ENCODE peak calls at places on chromosomes 6 and 20, in six cellular contexts. H is IMR-90, S is mesendoderm, D is H9, G is H1, U is mesenchymal stem cell. K is an unnamed sample.

GRCh38 chr6:112665815-112666214 is 318.7 kb downstream of the RFPL4B start:
- DNase-seq in H (peak), S (no peak), D (no peak), G (no peak), U (peak), K (no peak)

GRCh38 chr6:125986295-125986955 is at the start of gene TRMT11:
- DNase-seq in H (peak), S (peak), D (peak), G (peak), U (peak), K (peak)

GRCh38 chr20:57437672-57438330 is 46.6 kb downstream of the RBM38 start:
- DNase-seq in H (no peak), S (no peak), D (no peak), G (no peak), U (no peak), K (no peak)

GRCh38 chr6:46651766-46652165 is 852 bp downstream of the CYP39A1 start:
- DNase-seq in H (no peak), S (no peak), D (no peak), G (no peak), U (peak), K (no peak)

GRCh38 chr6:36492621-36493020 is 49.8 kb downstream of the KCTD20 start:
- DNase-seq in H (no peak), S (no peak), D (no peak), G (no peak), U (no peak), K (no peak)

GRCh38 chr6:113586413-113586812 is 270.7 kb upstream of the MARCKS start:
- DNase-seq in H (peak), S (no peak), D (no peak), G (no peak), U (peak), K (no peak)

GRCh38 chr6:109165392-109165964 is 70.2 kb downstream of the CEP57L1 start:
- DNase-seq in H (peak), S (peak), D (no peak), G (no peak), U (peak), K (no peak)

GRCh38 chr20:47250360-47250759 is 106.1 kb downstream of the ZMYND8 start:
- DNase-seq in H (no peak), S (no peak), D (no peak), G (no peak), U (no peak), K (no peak)

GRCh38 chr6:87700729-87701675 is 1.0 kb downstream of the AKIRIN2 start:
- DNase-seq in H (peak), S (peak), D (no peak), G (peak), U (peak), K (peak)

GRCh38 chr6:3956054-3956453 is 106.9 kb downstream of the FAM50B start:
- DNase-seq in H (no peak), S (no peak), D (no peak), G (no peak), U (no peak), K (no peak)

GRCh38 chr6:37454420-37455125 is 21.6 kb downstream of the CMTR1 start:
- DNase-seq in H (no peak), S (no peak), D (no peak), G (no peak), U (no peak), K (no peak)

GRCh38 chr6:121515615-121516265 is 80.3 kb downstream of the GJA1 start:
- DNase-seq in H (peak), S (no peak), D (no peak), G (no peak), U (peak), K (no peak)

GRCh38 chr20:3613821-3614440 is 49.3 kb downstream of the GFRA4 start:
- DNase-seq in H (peak), S (no peak), D (no peak), G (no peak), U (no peak), K (no peak)

DNA sequence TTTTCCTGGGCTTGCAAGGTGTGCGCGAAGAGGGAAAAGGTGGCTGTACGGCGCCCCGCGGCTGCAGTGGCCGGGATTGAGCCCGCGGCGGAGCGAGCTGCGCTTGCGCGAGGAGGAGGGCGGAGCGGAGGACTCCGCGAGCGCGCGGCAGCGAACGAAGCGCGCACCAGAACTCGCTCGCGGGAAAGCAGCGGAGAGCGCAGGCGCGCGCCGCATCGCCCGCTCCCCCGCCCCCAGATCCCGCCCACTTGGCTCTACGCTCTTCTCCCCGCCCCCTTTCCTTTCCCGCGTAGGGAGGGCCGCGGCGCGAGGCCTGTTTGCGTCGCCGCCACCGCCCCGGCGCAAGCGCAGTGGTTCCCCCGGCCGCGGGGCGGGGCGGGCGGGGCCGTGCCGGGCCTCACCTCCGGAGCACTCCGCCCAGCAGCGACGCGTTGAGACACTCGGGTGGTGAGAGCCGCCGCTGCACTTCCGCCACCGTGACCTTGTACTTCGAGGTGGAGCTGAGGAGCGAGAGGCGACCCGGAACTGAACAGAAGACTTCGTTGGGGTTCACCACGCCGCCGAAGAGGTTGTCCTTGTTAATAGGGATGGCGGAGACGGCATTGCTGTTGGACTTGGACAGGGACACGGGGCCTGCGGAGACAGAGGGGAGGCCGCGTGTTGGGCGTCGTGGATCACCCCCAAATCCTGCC is 10.6 kb downstream of the TFAP2A start:
- DNase-seq in H (peak), S (peak), D (peak), G (peak), U (peak), K (peak)
- H3K4me2 ChIP-seq in H (peak), S (peak), D (peak), G (peak), U (peak), K (peak)

GRCh38 chr6:118650500-118651281 is 700 bp downstream of the CEP85L start:
- DNase-seq in H (peak), S (peak), D (peak), G (peak), U (peak), K (peak)
- H3K18ac ChIP-seq in H (no peak), S (peak), D (peak), G (peak), U (peak), K (peak)

GRCh38 chr6:1827984-1828793 is 218.5 kb downstream of the FOXC1 start:
- DNase-seq in H (no peak), S (no peak), D (no peak), G (no peak), U (no peak), K (no peak)

GRCh38 chr6:1825926-1826325 is 216.2 kb downstream of the FOXC1 start:
- DNase-seq in H (peak), S (no peak), D (no peak), G (no peak), U (no peak), K (no peak)

GRCh38 chr6:1820714-1821113 is 211.0 kb downstream of the FOXC1 start:
- DNase-seq in H (no peak), S (no peak), D (no peak), G (no peak), U (no peak), K (no peak)

GRCh38 chr6:1821188-1822183 is 211.8 kb downstream of the FOXC1 start:
- DNase-seq in H (peak), S (no peak), D (no peak), G (no peak), U (no peak), K (no peak)

GRCh38 chr6:1825277-1825676 is 215.6 kb downstream of the FOXC1 start:
- DNase-seq in H (no peak), S (no peak), D (no peak), G (no peak), U (no peak), K (no peak)
- H3K4me2 ChIP-seq in H (no peak), S (no peak), D (no peak), G (no peak), U (no peak), K (no peak)

GRCh38 chr6:131159578-131159977 is 24.3 kb downstream of the AKAP7 start:
- DNase-seq in H (peak), S (no peak), D (no peak), G (no peak), U (peak), K (no peak)

GRCh38 chr6:131160254-131160758 is 25.0 kb downstream of the AKAP7 start:
- DNase-seq in H (no peak), S (no peak), D (no peak), G (no peak), U (no peak), K (no peak)

GRCh38 chr6:131161987-131162386 is 26.7 kb downstream of the AKAP7 start:
- DNase-seq in H (no peak), S (no peak), D (peak), G (peak), U (no peak), K (no peak)

GRCh38 chr6:131156411-131156810 is 21.1 kb downstream of the AKAP7 start:
- DNase-seq in H (no peak), S (no peak), D (no peak), G (no peak), U (no peak), K (no peak)
- H3K18ac ChIP-seq in H (no peak), S (no peak), D (no peak), G (no peak), U (no peak), K (no peak)

GRCh38 chr6:15431762-15432495 is 186.1 kb downstream of the JARID2 start:
- DNase-seq in H (peak), S (peak), D (peak), G (no peak), U (peak), K (no peak)
- H3K4me2 ChIP-seq in H (peak), S (no peak), D (no peak), G (peak), U (no peak), K (no peak)

DNA sequence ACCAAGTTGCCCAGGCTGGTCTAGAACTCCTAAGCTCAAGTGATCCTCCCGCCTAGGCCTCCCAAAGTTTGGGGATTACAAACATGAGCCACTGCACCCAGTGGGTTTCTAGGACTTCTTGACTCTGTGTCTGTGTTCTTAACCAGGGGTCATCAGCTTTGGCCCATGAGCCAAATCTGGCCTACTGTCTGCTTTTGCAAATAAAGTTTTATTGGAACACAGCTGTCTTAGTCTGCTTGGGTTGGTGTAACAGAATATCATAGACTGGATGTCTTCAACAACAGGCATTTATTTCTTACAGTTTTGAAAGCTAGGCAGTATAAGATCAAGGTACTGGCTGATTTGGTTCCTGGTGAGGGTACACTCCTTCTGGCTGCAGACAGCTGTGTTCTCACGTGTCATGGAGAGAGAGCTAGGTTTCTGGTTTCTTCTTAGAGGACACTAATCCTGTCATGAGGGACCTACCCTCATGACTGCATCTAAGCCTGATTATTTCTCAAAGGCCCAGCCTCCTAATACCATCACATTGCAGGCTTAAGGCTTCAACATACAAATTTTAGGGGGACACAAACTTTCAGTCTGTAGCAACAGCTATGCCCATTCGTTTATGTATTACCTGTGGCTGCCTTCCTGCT is 23.3 kb downstream of the ARFGEF2 start:
- DNase-seq in H (no peak), S (no peak), D (no peak), G (no peak), U (no peak), K (no peak)
- H3K18ac ChIP-seq in H (no peak), S (no peak), D (no peak), G (no peak), U (no peak), K (no peak)

GRCh38 chr20:11094196-11094595 is 420.4 kb upstream of the JAG1 start:
- DNase-seq in H (no peak), S (no peak), D (no peak), G (no peak), U (no peak), K (no peak)

GRCh38 chr20:11090751-11091150 is 417.0 kb upstream of the JAG1 start:
- DNase-seq in H (no peak), S (no peak), D (no peak), G (no peak), U (no peak), K (no peak)

GRCh38 chr20:11094711-11095110 is 420.9 kb upstream of the JAG1 start:
- DNase-seq in H (no peak), S (no peak), D (no peak), G (no peak), U (no peak), K (no peak)

GRCh38 chr20:11092151-11092550 is 418.4 kb upstream of the JAG1 start:
- DNase-seq in H (peak), S (no peak), D (no peak), G (no peak), U (no peak), K (no peak)

DNA sequence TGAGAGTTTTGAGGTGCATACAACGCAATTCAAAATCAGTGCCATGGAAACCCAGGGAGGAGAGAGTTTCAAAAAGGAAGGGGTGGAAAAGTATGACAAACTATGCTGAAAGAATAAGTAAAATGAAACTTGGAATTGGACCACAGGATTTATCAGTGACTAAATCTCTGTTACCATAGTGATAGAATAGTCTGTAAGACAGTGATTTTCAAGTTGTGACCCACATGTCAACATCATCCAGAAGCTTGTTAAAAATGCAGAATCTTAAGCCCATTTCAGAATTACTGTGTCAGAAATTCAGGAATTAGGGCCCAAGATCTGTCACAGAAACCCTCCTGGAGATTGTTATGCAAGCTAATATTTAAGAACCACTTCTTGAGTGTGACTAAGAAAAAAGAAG is 417.7 kb upstream of the JAG1 start:
- DNase-seq in H (no peak), S (no peak), D (no peak), G (no peak), U (peak), K (no peak)
- H3K4me2 ChIP-seq in H (no peak), S (no peak), D (no peak), G (no peak), U (no peak), K (no peak)

GRCh38 chr20:21125072-21125848 is 622 bp upstream of the KIZ start:
- DNase-seq in H (peak), S (peak), D (no peak), G (no peak), U (peak), K (no peak)

GRCh38 chr20:21127201-21127981 is 1.5 kb downstream of the KIZ start:
- DNase-seq in H (no peak), S (no peak), D (no peak), G (no peak), U (no peak), K (no peak)

GRCh38 chr20:21129861-21130260 is 4.0 kb downstream of the KIZ start:
- DNase-seq in H (no peak), S (peak), D (no peak), G (peak), U (no peak), K (no peak)

GRCh38 chr20:21124190-21124589 is 1.7 kb upstream of the KIZ start:
- DNase-seq in H (no peak), S (no peak), D (no peak), G (peak), U (no peak), K (no peak)

GRCh38 chr20:21125849-21126840 is at the start of gene KIZ:
- DNase-seq in H (peak), S (peak), D (peak), G (peak), U (peak), K (peak)
- H3K18ac ChIP-seq in H (peak), S (peak), D (no peak), G (peak), U (peak), K (peak)

DNA sequence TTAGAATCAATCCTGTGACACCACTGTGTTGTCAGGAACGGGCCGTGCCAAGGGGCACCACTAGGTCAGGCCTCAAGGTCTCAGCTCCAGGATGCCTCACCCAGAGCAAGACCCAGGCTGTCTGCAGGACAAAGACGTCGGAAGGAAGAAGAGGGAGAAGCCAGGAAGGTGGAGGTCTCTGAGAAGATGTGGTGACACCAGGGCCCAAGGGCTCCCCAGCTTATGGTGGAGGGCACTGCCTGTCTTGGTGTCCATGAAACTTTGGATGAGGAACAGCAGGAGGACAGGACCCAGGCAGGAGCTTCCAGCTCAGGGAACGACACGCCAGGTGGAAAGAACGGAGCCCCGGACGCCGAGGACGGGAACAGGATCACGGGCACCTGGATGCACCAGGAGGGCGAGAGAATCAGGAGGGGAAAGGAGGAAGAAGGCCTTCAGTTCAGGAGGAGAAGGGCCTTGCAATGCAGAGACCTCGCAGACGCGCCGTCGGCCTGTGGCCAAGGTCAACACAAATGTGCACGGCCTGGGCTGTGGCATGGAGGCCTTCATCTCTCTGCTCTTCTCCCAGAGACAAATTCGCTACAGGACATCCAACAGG is 49.4 kb downstream of the YTHDF1 start:
- DNase-seq in H (no peak), S (no peak), D (no peak), G (no peak), U (no peak), K (no peak)
- H3K4me2 ChIP-seq in H (no peak), S (no peak), D (no peak), G (no peak), U (no peak), K (no peak)

GRCh38 chr6:7106752-7107577 is 796 bp upstream of the RREB1 start:
- DNase-seq in H (peak), S (peak), D (peak), G (peak), U (no peak), K (no peak)

GRCh38 chr6:7108964-7109836 is 1.4 kb downstream of the RREB1 start:
- DNase-seq in H (peak), S (peak), D (no peak), G (no peak), U (peak), K (no peak)

GRCh38 chr6:7108196-7108963 is 619 bp downstream of the RREB1 start:
- DNase-seq in H (peak), S (peak), D (peak), G (peak), U (peak), K (peak)

GRCh38 chr6:7106215-7106751 is 1.5 kb upstream of the RREB1 start:
- DNase-seq in H (peak), S (no peak), D (no peak), G (no peak), U (peak), K (no peak)

GRCh38 chr6:7107578-7108195 is at the start of gene RREB1:
- DNase-seq in H (peak), S (peak), D (peak), G (peak), U (peak), K (peak)
- H3K18ac ChIP-seq in H (peak), S (peak), D (peak), G (peak), U (peak), K (peak)

K was measured in neuronal stem cell.